ENCODE peak calls at places on chromosomes 6 and 20, in seven cellular contexts. S is T-helper 1 cell; Y is activated T-helper 1 cell treated with anti-CD3 and anti-CD28 coated beads, Interleukin-2, amount 50 U/mL, for 16 hours; R is stimulated activated CD8-positive, alpha-beta memory T cell treated with anti-CD3 and anti-CD28 coated beads, Interleukin-7, amount 100 ng/mL, for 24 hours; D is activated naive CD4-positive, alpha-beta T cell treated with Interleukin-2 at 50 U/mL for 16 hours; L is occipital lobe; J is GM19239. I is an unnamed sample.

GRCh38 chr6:108163644-108164536 is 1.9 kb upstream of the NR2E1 start:
- DNase-seq in S (no peak), Y (no peak), R (no peak), D (no peak), L (no peak), J (no peak), I (no peak)

GRCh38 chr6:131946992-131947955 is 3.9 kb downstream of the CCN2 start:
- DNase-seq in S (no peak), Y (no peak), R (no peak), D (no peak), L (no peak), J (no peak), I (peak)

GRCh38 chr6:36068603-36069002 is 41.0 kb downstream of the MAPK14 start:
- DNase-seq in S (no peak), Y (no peak), R (no peak), D (no peak), L (no peak), J (no peak), I (no peak)

GRCh38 chr20:48750941-48751620 is 76.7 kb downstream of the PREX1 start:
- DNase-seq in S (no peak), Y (peak), R (no peak), D (peak), L (peak), J (no peak), I (no peak)

GRCh38 chr6:12555267-12555666 is 161.3 kb upstream of the PHACTR1 start:
- DNase-seq in S (no peak), Y (no peak), R (no peak), D (no peak), L (no peak), J (no peak), I (no peak)

GRCh38 chr6:166461821-166462460 is 79.2 kb upstream of the MPC1 start:
- DNase-seq in S (no peak), Y (no peak), R (no peak), D (no peak), L (no peak), J (no peak), I (no peak)

GRCh38 chr6:42498473-42499128 is 46.9 kb upstream of the TRERF1 start:
- DNase-seq in S (no peak), Y (no peak), R (no peak), D (no peak), L (no peak), J (no peak), I (peak)

GRCh38 chr20:38790210-38791053 is 15.1 kb upstream of the PPP1R16B start:
- DNase-seq in S (peak), Y (no peak), R (no peak), D (no peak), L (no peak), J (no peak), I (peak)

GRCh38 chr20:49571553-49571835 is 3.6 kb upstream of the PTGIS start:
- DNase-seq in S (no peak), Y (no peak), R (no peak), D (no peak), L (no peak), J (no peak), I (no peak)

GRCh38 chr20:22821081-22821480 is 214.0 kb upstream of the SSTR4 start:
- DNase-seq in S (no peak), Y (no peak), R (no peak), D (no peak), L (no peak), J (no peak), I (no peak)

GRCh38 chr6:6315660-6316059 is 4.8 kb downstream of the F13A1 start:
- DNase-seq in S (no peak), Y (no peak), R (no peak), D (peak), L (no peak), J (no peak), I (peak)

GRCh38 chr6:136086686-136087085 is 163.4 kb downstream of the MTFR2 start:
- DNase-seq in S (no peak), Y (no peak), R (no peak), D (no peak), L (peak), J (no peak), I (no peak)

GRCh38 chr6:169292340-169293124 is 38.9 kb upstream of the THBS2 start:
- DNase-seq in S (no peak), Y (no peak), R (no peak), D (no peak), L (no peak), J (no peak), I (no peak)

GRCh38 chr20:52150440-52151258 is 40.9 kb downstream of the ZFP64 start:
- DNase-seq in S (no peak), Y (no peak), R (no peak), D (no peak), L (no peak), J (peak), I (peak)